ENCODE peak calls at places on chromosomes 5 and 9, in nine cellular contexts. S is astrocyte of the spinal cord, N is H9, T is GM06990, Q is K562, W is cardiac fibroblast, I is lung, Y is sigmoid colon, M is upper lobe of right lung. Z is an unnamed sample.

GRCh38 chr9:96141666-96142065 is 160.3 kb downstream of the HSD17B3 start:
- DNase-seq in S (no peak), N (no peak), T (no peak), Q (no peak), W (no peak), I (no peak), Y (no peak), M (no peak), Z (no peak)

GRCh38 chr5:32687167-32687831 is 23.8 kb upstream of the NPR3 start:
- DNase-seq in S (peak; percentile 8), N (no peak), T (no peak), Q (no peak), W (peak; percentile 74), I (peak; percentile 52), Y (no peak), M (no peak), Z (no peak)

GRCh38 chr9:107693620-107694326 is 204.2 kb upstream of the KLF4 start:
- DNase-seq in S (peak; percentile 35), N (no peak), T (no peak), Q (no peak), W (peak; percentile 26), I (no peak), Y (no peak), M (no peak), Z (no peak)

GRCh38 chr5:91212336-91213092 is 170.6 kb downstream of the ARRDC3 start:
- DNase-seq in S (peak; percentile 95), N (no peak), T (no peak), Q (no peak), W (peak; percentile 92), I (no peak), Y (peak; percentile 70), M (no peak), Z (no peak)

GRCh38 chr5:33166522-33166921 is 274.2 kb upstream of the TARS1 start:
- DNase-seq in S (no peak), N (peak; percentile 38), T (no peak), Q (no peak), W (no peak), I (no peak), Y (no peak), M (no peak), Z (no peak)

GRCh38 chr9:21413089-21414023 is 4.4 kb downstream of the IFNA8 start:
- DNase-seq in S (no peak), N (peak; percentile 55), T (no peak), Q (no peak), W (no peak), I (no peak), Y (no peak), M (no peak), Z (peak; percentile 9)

GRCh38 chr9:10876333-10876732 is 263.5 kb upstream of the PTPRD start:
- DNase-seq in S (peak; percentile 35), N (no peak), T (no peak), Q (no peak), W (peak; percentile 50), I (no peak), Y (no peak), M (no peak), Z (no peak)

GRCh38 chr5:173326501-173326960 is 1.7 kb downstream of the STC2 start:
- DNase-seq in S (peak; percentile 91), N (no peak), T (no peak), Q (peak; percentile 22), W (peak; percentile 78), I (no peak), Y (no peak), M (no peak), Z (no peak)

GRCh38 chr9:70832487-70832886 is 288.9 kb downstream of the TRPM3 start:
- DNase-seq in S (no peak), N (no peak), T (no peak), Q (no peak), W (peak; percentile 3), I (no peak), Y (no peak), M (no peak), Z (no peak)

GRCh38 chr9:81559197-81559596 is 130.2 kb downstream of the TLE1 start:
- DNase-seq in S (no peak), N (no peak), T (no peak), Q (no peak), W (no peak), I (no peak), Y (no peak), M (no peak), Z (no peak)

GRCh38 chr5:126531543-126532120 is 63.4 kb downstream of the ALDH7A1 start:
- DNase-seq in S (peak; percentile 43), N (no peak), T (no peak), Q (no peak), W (peak; percentile 66), I (no peak), Y (no peak), M (no peak), Z (no peak)

GRCh38 chr9:86282077-86282978 is at the start of gene ISCA1:
- DNase-seq in S (peak; percentile 96), N (peak; percentile 97), T (peak; percentile 95), Q (peak; percentile 80), W (peak; percentile 95), I (peak; percentile 97), Y (peak; percentile 98), M (peak; percentile 99), Z (peak; percentile 99)

GRCh38 chr5:120932480-120932879 is 468.4 kb downstream of the PRR16 start:
- DNase-seq in S (no peak), N (no peak), T (no peak), Q (no peak), W (no peak), I (no peak), Y (no peak), M (no peak), Z (no peak)

GRCh38 chr5:125489146-125489545 is 742.7 kb upstream of the ZNF608 start:
- DNase-seq in S (no peak), N (no peak), T (no peak), Q (no peak), W (no peak), I (no peak), Y (no peak), M (no peak), Z (no peak)

GRCh38 chr5:125492977-125493376 is 746.5 kb upstream of the ZNF608 start:
- DNase-seq in S (no peak), N (no peak), T (no peak), Q (no peak), W (peak; percentile 24), I (no peak), Y (no peak), M (no peak), Z (no peak)

GRCh38 chr5:125496393-125496792 is 750.0 kb upstream of the ZNF608 start:
- DNase-seq in S (no peak), N (no peak), T (no peak), Q (no peak), W (no peak), I (no peak), Y (no peak), M (no peak), Z (no peak)

GRCh38 chr5:125487231-125487630 is 740.8 kb upstream of the ZNF608 start:
- DNase-seq in S (peak; percentile 12), N (no peak), T (no peak), Q (no peak), W (peak; percentile 37), I (no peak), Y (no peak), M (no peak), Z (no peak)

DNA sequence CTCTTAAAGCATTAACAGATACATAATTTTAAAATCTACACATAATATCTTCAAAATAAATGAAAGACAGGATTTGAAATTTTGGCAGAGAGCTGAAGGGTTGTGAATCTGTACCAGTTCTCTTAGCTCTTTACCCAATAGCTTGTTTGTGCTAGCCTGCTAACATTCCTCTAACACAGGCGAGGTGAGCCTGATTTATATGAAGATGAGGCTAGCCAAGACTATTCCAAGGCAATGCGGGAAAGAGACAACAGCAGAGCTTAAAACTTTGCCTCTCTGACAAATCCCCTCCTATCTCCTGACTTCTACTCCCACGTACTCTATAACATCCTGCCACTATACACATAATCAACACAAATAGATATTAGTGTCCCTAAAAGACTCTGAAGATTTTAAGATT is 745.5 kb upstream of the ZNF608 start:
- DNase-seq in S (no peak), N (no peak), T (no peak), Q (no peak), W (peak; percentile 18), I (no peak), Y (no peak), M (no peak), Z (no peak)
- TF ChIP-seq CTCF in S (no peak), N (no peak), T (no peak), Q (no peak), W (no peak), I (no peak), Y (no peak), M (no peak), Z (no peak)

GRCh38 chr9:84647699-84648098 is 21.8 kb upstream of the NTRK2 start:
- DNase-seq in S (no peak), N (no peak), T (no peak), Q (no peak), W (no peak), I (no peak), Y (no peak), M (no peak), Z (no peak)

GRCh38 chr9:84652496-84653081 is 16.9 kb upstream of the NTRK2 start:
- DNase-seq in S (peak; percentile 15), N (no peak), T (no peak), Q (no peak), W (no peak), I (no peak), Y (no peak), M (no peak), Z (no peak)
- TF ChIP-seq CTCF in S (no peak), N (no peak), T (peak; percentile 16), Q (no peak), W (no peak), I (no peak), Y (no peak), M (no peak), Z (no peak)

GRCh38 chr9:36207016-36207415 is 16.3 kb downstream of the CLTA start:
- DNase-seq in S (peak; percentile 43), N (no peak), T (no peak), Q (no peak), W (no peak), I (no peak), Y (peak; percentile 20), M (no peak), Z (no peak)

GRCh38 chr9:36210722-36211121 is 20.0 kb downstream of the CLTA start:
- DNase-seq in S (no peak), N (no peak), T (no peak), Q (no peak), W (no peak), I (no peak), Y (no peak), M (no peak), Z (no peak)

GRCh38 chr9:36207546-36208012 is 16.9 kb downstream of the CLTA start:
- DNase-seq in S (peak; percentile 40), N (no peak), T (no peak), Q (no peak), W (peak; percentile 48), I (no peak), Y (no peak), M (no peak), Z (no peak)

GRCh38 chr9:36208521-36209253 is 18.0 kb downstream of the CLTA start:
- DNase-seq in S (no peak), N (no peak), T (no peak), Q (no peak), W (peak; percentile 37), I (no peak), Y (peak; percentile 52), M (no peak), Z (no peak)

GRCh38 chr9:36204906-36205547 is 14.3 kb downstream of the CLTA start:
- DNase-seq in S (no peak), N (peak; percentile 53), T (no peak), Q (no peak), W (no peak), I (no peak), Y (peak; percentile 50), M (no peak), Z (peak; percentile 34)
- TF ChIP-seq CTCF in S (peak; percentile 39), N (peak; percentile 55), T (no peak), Q (peak; percentile 47), W (peak; percentile 21), I (no peak), Y (no peak), M (no peak), Z (peak; percentile 13)

GRCh38 chr9:126510564-126510963 is 103.2 kb upstream of the LMX1B start:
- DNase-seq in S (no peak), N (no peak), T (no peak), Q (no peak), W (no peak), I (no peak), Y (peak; percentile 37), M (peak; percentile 27), Z (no peak)
- TF ChIP-seq CTCF in S (no peak), N (peak; percentile 27), T (no peak), Q (no peak), W (no peak), I (no peak), Y (no peak), M (no peak), Z (no peak)

Z was measured in endothelial cell.